ENCODE peak calls at places on chromosomes 4 and X, in four cellular contexts. J, H, R and W are unnamed samples.

GRCh38 chrX:120452131-120452530 is 17.0 kb downstream of the LAMP2 start:
- DNase-seq in H (peak; percentile 49), J (no peak), R (no peak), W (no peak)

GRCh38 chrX:131703646-131704045 is 159.8 kb downstream of the OR13H1 start:
- DNase-seq in J (no peak), R (no peak), H (no peak), W (no peak)

GRCh38 chr4:152943673-152944072 is 7.5 kb downstream of the FHDC1 start:
- DNase-seq in H (no peak), J (peak; percentile 46), R (no peak), W (no peak)

GRCh38 chrX:119147486-119147885 is 19.9 kb upstream of the KIAA1210 start:
- DNase-seq in H (no peak), J (no peak), R (no peak), W (no peak)

GRCh38 chr4:8238061-8238511 is 31.5 kb upstream of the HTRA3 start:
- DNase-seq in H (peak; percentile 64), R (peak; percentile 74), J (no peak), W (no peak)

GRCh38 chrX:130110379-130111219 is at the start of gene ELF4:
- DNase-seq in H (peak; percentile 64), R (peak; percentile 80), J (no peak), W (no peak)

GRCh38 chr4:41432889-41433288 is 105.1 kb upstream of the LIMCH1 start:
- DNase-seq in R (no peak), H (no peak), J (no peak), W (no peak)

GRCh38 chr4:165714650-165715049 is 158.4 kb upstream of the TLL1 start:
- DNase-seq in H (no peak), J (no peak), R (no peak), W (no peak)

GRCh38 chr4:122073615-122074014 is 78.5 kb upstream of the BLTP1 start:
- DNase-seq in J (no peak), R (no peak), H (no peak), W (no peak)

GRCh38 chr4:106766519-106766918 is 269.6 kb downstream of the DKK2 start:
- DNase-seq in J (no peak), H (no peak), R (no peak), W (no peak)

GRCh38 chrX:118553042-118553714 is 57.6 kb downstream of the DOCK11 start:
- DNase-seq in J (no peak), H (no peak), R (no peak), W (no peak)

GRCh38 chrX:9510980-9511379 is 46.1 kb downstream of the TBL1X start:
- DNase-seq in R (no peak), H (no peak), J (no peak), W (no peak)

GRCh38 chrX:78574306-78574705 is 84.8 kb downstream of the RTL3 start:
- DNase-seq in R (no peak), J (no peak), H (no peak), W (no peak)

GRCh38 chrX:45621356-45622041 is 420.8 kb upstream of the DIPK2B start:
- DNase-seq in J (no peak), H (no peak), R (no peak), W (no peak)

GRCh38 chr4:105092356-105092755 is 54.3 kb upstream of the TET2 start:
- DNase-seq in H (no peak), J (no peak), R (no peak), W (no peak)

GRCh38 chr4:105088110-105088879 is 58.4 kb upstream of the TET2 start:
- DNase-seq in H (no peak), R (no peak), J (peak; percentile 11), W (no peak)

GRCh38 chr4:105092768-105093167 is 53.9 kb upstream of the TET2 start:
- DNase-seq in J (no peak), R (no peak), H (no peak), W (no peak)

DNA sequence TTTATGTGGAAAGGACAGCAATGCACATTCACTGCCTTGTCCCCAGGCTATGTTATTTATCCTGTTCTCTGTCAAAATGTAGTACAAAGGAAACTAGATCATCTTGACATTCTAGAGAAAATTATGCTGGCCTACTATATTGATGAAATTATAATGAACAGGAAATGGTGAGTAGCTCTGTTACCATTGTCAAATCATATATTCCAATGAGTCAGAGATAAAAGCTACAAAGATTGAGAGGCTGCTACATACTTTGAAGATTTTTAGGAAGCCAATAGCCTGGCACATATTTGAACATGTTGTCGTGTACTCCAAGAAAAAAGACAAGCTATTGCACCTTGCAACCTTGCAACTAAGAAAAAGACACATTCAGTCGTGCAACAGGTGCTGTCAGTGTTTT is 52.7 kb upstream of the TET2 start:
- DNase-seq in R (no peak), H (no peak), J (no peak), W (no peak)
- H3K9me3 ChIP-seq in R (no peaks in the 10 kb centered on the region), H (no peaks in the 10 kb centered on the region), J (peaks cover 10% of the 10 kb centered on the region), W (no peaks in the 10 kb centered on the region)

DNA sequence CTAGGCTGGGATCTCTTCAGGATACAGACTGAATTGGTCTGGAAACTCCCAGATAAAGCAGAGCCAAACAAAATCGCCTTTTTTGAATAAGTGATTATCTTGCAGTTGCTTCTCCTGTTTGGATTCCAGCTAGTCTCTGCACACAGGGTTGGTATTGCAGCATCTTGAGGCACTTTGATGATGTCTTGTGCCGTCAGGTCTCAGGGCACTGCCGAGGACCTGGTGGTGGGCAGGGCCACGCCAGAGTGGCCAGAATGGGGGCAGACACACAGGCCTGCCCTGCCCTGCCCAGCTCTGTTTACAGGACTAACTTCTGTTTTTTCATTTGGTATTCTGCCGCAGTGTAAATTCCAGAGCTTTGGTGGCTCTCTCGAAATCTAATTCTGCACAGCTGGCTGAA is 276.1 kb downstream of the NR3C2 start:
- DNase-seq in H (no peak), J (no peak), R (no peak), W (no peak)
- H3K4me3 ChIP-seq in H (no peak overlapping the region), J (peak overlapping the region; percentile 22), R (no peak overlapping the region), W (peak overlapping the region; percentile 65)

GRCh38 chr4:25860586-25861421 is 2.0 kb downstream of the SEL1L3 start:
- DNase-seq in H (peak; percentile 73), J (no peak), R (no peak), W (no peak)

GRCh38 chr4:25861422-25861926 is 1.3 kb downstream of the SEL1L3 start:
- DNase-seq in J (no peak), R (no peak), H (peak; percentile 50), W (no peak)

GRCh38 chr4:25862411-25863346 is at the start of gene SEL1L3:
- DNase-seq in H (peak; percentile 67), R (peak; percentile 89), J (no peak), W (no peak)

GRCh38 chr4:25863347-25863784 is 578 bp upstream of the SEL1L3 start:
- DNase-seq in R (peak; percentile 89), J (no peak), H (peak; percentile 54), W (no peak)

GRCh38 chr4:25861951-25862410 is 807 bp downstream of the SEL1L3 start:
- DNase-seq in H (peak; percentile 73), R (peak; percentile 69), J (no peak), W (no peak)
- H3K4me1 ChIP-seq in H (peaks cover 69% of the 10 kb centered on the region), R (peaks cover 10% of the 10 kb centered on the region), J (peaks cover 22% of the 10 kb centered on the region), W (peaks cover 14% of the 10 kb centered on the region)

GRCh38 chr4:48997962-48998361 is 11.9 kb downstream of the CWH43 start:
- DNase-seq in H (no peak), R (no peak), J (no peak), W (no peak)
- H3K9me3 ChIP-seq in H (no peaks in the 10 kb centered on the region), R (no peaks in the 10 kb centered on the region), J (no peaks in the 10 kb centered on the region), W (no peaks in the 10 kb centered on the region)

GRCh38 chrX:254630-255215 is 26.5 kb upstream of the PLCXD1 start:
- DNase-seq in J (no peak), H (no peak), R (no peak), W (no peak)
- H3K4me3 ChIP-seq in J (no peak overlapping the region), H (no peak overlapping the region), R (no peak overlapping the region), W (no peak overlapping the region)

GRCh38 chr4:104643805-104644204 is 149.1 kb upstream of the CXXC4 start:
- DNase-seq in H (no peak), R (no peak), J (no peak), W (no peak)
- H3K4me1 ChIP-seq in H (no peaks in the 10 kb centered on the region), R (no peaks in the 10 kb centered on the region), J (no peaks in the 10 kb centered on the region), W (no peaks in the 10 kb centered on the region)

GRCh38 chrX:341541-342101 is 23.0 kb upstream of the GTPBP6 start:
- DNase-seq in R (no peak), H (no peak), J (no peak), W (no peak)
- H3K9me3 ChIP-seq in R (no peaks in the 10 kb centered on the region), H (no peaks in the 10 kb centered on the region), J (no peaks in the 10 kb centered on the region), W (no peaks in the 10 kb centered on the region)

GRCh38 chrX:39477438-39478120 is 620.2 kb downstream of the BCOR start:
- DNase-seq in H (no peak), J (no peak), R (peak; percentile 59), W (no peak)
- H3K4me3 ChIP-seq in H (no peak overlapping the region), J (no peak overlapping the region), R (no peak overlapping the region), W (no peak overlapping the region)